ENCODE peak calls at places on chromosomes 3 and 15, in eight cellular contexts. X is ELR; W is body of pancreas; M is HuH-7.5; Y is transverse colon; N is stimulated activated CD4-positive, alpha-beta T cell treated with anti-CD3 and anti-CD28 coated beads, Interleukin-4, amount 100 ng/mL, for 4 hours; A is HT-29; F is astrocyte. V is an unnamed sample.

GRCh38 chr3:81295906-81296305 is 465.5 kb downstream of the GBE1 start:
- DNase-seq in F (no peak), M (no peak), N (no peak), A (no peak), X (no peak), W (no peak), Y (no peak), V (no peak)

GRCh38 chr3:139120336-139120971 is 75.8 kb upstream of the PRR23C start:
- DNase-seq in Y (no peak), N (no peak), W (no peak), A (peak; percentile 17), X (peak; percentile 84), F (peak; percentile 63), M (no peak), V (peak; percentile 42)

GRCh38 chr15:71334874-71335273 is 219.6 kb downstream of the THSD4 start:
- DNase-seq in N (no peak), M (no peak), W (no peak), A (no peak), Y (no peak), F (no peak), X (no peak), V (no peak)

GRCh38 chr3:10299679-10300078 is 6.9 kb upstream of the GHRL start:
- DNase-seq in A (no peak), N (no peak), F (no peak), X (no peak), M (no peak), Y (no peak), W (no peak), V (no peak)

GRCh38 chr3:125262155-125262554 is 49.6 kb upstream of the SLC12A8 start:
- DNase-seq in X (no peak), F (no peak), A (no peak), W (no peak), M (no peak), Y (no peak), N (no peak), V (no peak)

GRCh38 chr3:186298876-186299275 is 63.2 kb downstream of the DGKG start:
- DNase-seq in M (no peak), X (peak; percentile 42), F (no peak), A (no peak), Y (no peak), N (no peak), W (no peak), V (no peak)

GRCh38 chr3:111885578-111885977 is 26.5 kb downstream of the PHLDB2 start:
- DNase-seq in W (no peak), A (no peak), N (no peak), M (no peak), Y (no peak), F (no peak), X (peak; percentile 15), V (no peak)

GRCh38 chr3:44318929-44319328 is 19.6 kb upstream of the TCAIM start:
- DNase-seq in M (no peak), F (no peak), A (no peak), W (no peak), Y (no peak), X (peak; percentile 10), N (no peak), V (no peak)

GRCh38 chr3:46516521-46516920 is 18.7 kb downstream of the RTP3 start:
- DNase-seq in Y (no peak), X (peak; percentile 45), A (no peak), M (no peak), F (no peak), N (no peak), W (no peak), V (no peak)

GRCh38 chr15:22951031-22951380 is 29.2 kb downstream of the CYFIP1 start:
- DNase-seq in F (no peak), A (no peak), Y (no peak), N (no peak), W (no peak), X (no peak), M (no peak), V (no peak)

GRCh38 chr3:143134446-143134845 is 14.9 kb downstream of the CHST2 start:
- DNase-seq in X (peak; percentile 33), Y (no peak), W (no peak), F (peak; percentile 22), M (no peak), N (no peak), A (no peak), V (no peak)

GRCh38 chr3:10581251-10581650 is 75.9 kb upstream of the ATP2B2 start:
- DNase-seq in F (peak; percentile 85), Y (no peak), A (no peak), M (no peak), N (no peak), X (no peak), W (no peak), V (no peak)

GRCh38 chr15:62110000-62110851 is 43.4 kb downstream of the C2CD4A start:
- DNase-seq in Y (peak; percentile 31), A (no peak), M (no peak), W (peak; percentile 48), N (no peak), F (peak; percentile 68), X (peak; percentile 75), V (no peak)

GRCh38 chr3:193711964-193712598 is 119.1 kb downstream of the OPA1 start:
- DNase-seq in W (no peak), N (no peak), M (peak; percentile 73), X (no peak), A (no peak), Y (no peak), F (no peak), V (no peak)

GRCh38 chr3:141052570-141053069 is 1.5 kb downstream of the SPSB4 start:
- DNase-seq in F (no peak), N (no peak), Y (no peak), W (peak; percentile 67), A (no peak), M (peak; percentile 44), X (no peak), V (no peak)

GRCh38 chr3:128366652-128367051 is 100.0 kb downstream of the DNAJB8 start:
- DNase-seq in W (no peak), M (no peak), A (no peak), X (peak; percentile 47), Y (no peak), F (no peak), N (no peak), V (no peak)

GRCh38 chr15:70100495-70101331 is 3.0 kb upstream of the TLE3 start:
- DNase-seq in N (peak; percentile 58), X (peak; percentile 50), M (no peak), W (peak; percentile 44), F (peak; percentile 69), A (peak; percentile 55), Y (peak; percentile 71), V (peak; percentile 90)

GRCh38 chr3:126835472-126836219 is 131.6 kb downstream of the CHCHD6 start:
- DNase-seq in F (peak; percentile 59), W (no peak), A (peak; percentile 64), X (peak; percentile 76), N (no peak), M (no peak), Y (no peak), V (no peak)

GRCh38 chr3:133894334-133895207 is 1.1 kb downstream of the RAB6B start:
- DNase-seq in W (peak; percentile 18), F (no peak), N (no peak), M (no peak), X (no peak), Y (no peak), A (no peak), V (peak; percentile 68)

GRCh38 chr15:25783607-25784131 is 79.5 kb downstream of the ATP10A start:
- DNase-seq in X (no peak), W (no peak), M (no peak), F (no peak), A (peak; percentile 35), N (peak; percentile 34), Y (no peak), V (peak; percentile 68)

GRCh38 chr3:9347086-9347485 is 15.8 kb upstream of the THUMPD3 start:
- DNase-seq in M (no peak), X (peak; percentile 44), Y (no peak), A (no peak), W (no peak), N (no peak), F (peak; percentile 70), V (no peak)

GRCh38 chr3:98812851-98813374 is 49.8 kb downstream of the ST3GAL6 start:
- DNase-seq in N (no peak), M (no peak), F (no peak), W (no peak), A (peak; percentile 65), X (peak; percentile 67), Y (no peak), V (no peak)

GRCh38 chr3:30650348-30650995 is 44.1 kb downstream of the TGFBR2 start:
- DNase-seq in A (no peak), Y (no peak), M (no peak), X (no peak), F (no peak), W (no peak), N (no peak), V (no peak)

GRCh38 chr15:35545316-35545824 is 595 bp downstream of the DPH6 start:
- DNase-seq in X (peak; percentile 67), W (peak; percentile 47), A (peak; percentile 81), M (peak; percentile 8), Y (peak; percentile 47), F (peak; percentile 59), N (peak; percentile 22), V (peak; percentile 85)

GRCh38 chr3:15982667-15983145 is 184.9 kb upstream of the ANKRD28 start:
- DNase-seq in A (no peak), M (no peak), F (peak; percentile 97), X (peak; percentile 98), Y (no peak), N (no peak), W (no peak), V (no peak)

GRCh38 chr3:119559441-119559963 is at the start of gene CD80:
- DNase-seq in Y (peak; percentile 77), N (peak; percentile 44), X (peak; percentile 46), W (peak; percentile 66), A (peak; percentile 73), F (peak; percentile 21), M (peak; percentile 49), V (no peak)

GRCh38 chr3:127113571-127113891 is 79.4 kb upstream of the PRR23E start:
- DNase-seq in N (no peak), A (no peak), M (peak; percentile 48), X (no peak), F (no peak), W (no peak), Y (no peak), V (no peak)

GRCh38 chr15:33111051-33111451 is 83.5 kb downstream of the FMN1 start:
- DNase-seq in M (no peak), X (peak; percentile 48), A (no peak), F (peak; percentile 35), N (no peak), W (no peak), Y (no peak), V (no peak)